ENCODE peak calls at places on chromosomes 5 and 9, in nine cellular contexts. R is transverse colon, E is A549, S is heart left ventricle, O is stomach, J is ovary, Z is spleen, B is K562, G is HCT116. I is an unnamed sample.

GRCh38 chr9:20944507-20944906 is 86.9 kb downstream of the HACD4 start:
- DNase-seq in R (no peak), E (no peak), S (no peak), O (no peak), J (no peak), Z (no peak), B (no peak), G (no peak), I (no peak)

GRCh38 chr9:4793412-4794005 is 765 bp downstream of the RCL1 start:
- DNase-seq in R (no peak), E (no peak), S (no peak), O (no peak), J (no peak), Z (no peak), B (no peak), G (no peak), I (no peak)

GRCh38 chr5:180589771-180590542 is 1.3 kb downstream of the SCGB3A1 start:
- DNase-seq in R (no peak), E (no peak), S (no peak), O (no peak), J (no peak), Z (peak), B (no peak), G (no peak), I (no peak)

GRCh38 chr5:132238169-132238744 is 10.6 kb upstream of the P4HA2 start:
- DNase-seq in R (peak), E (peak), S (peak), O (peak), J (peak), Z (peak), B (peak), G (no peak), I (peak)

GRCh38 chr5:133819977-133820471 is 148.4 kb downstream of the C5orf15 start:
- DNase-seq in R (no peak), E (no peak), S (no peak), O (no peak), J (no peak), Z (no peak), B (no peak), G (no peak), I (no peak)

GRCh38 chr5:178250263-178250662 is 17.7 kb upstream of the PHYKPL start:
- DNase-seq in R (no peak), E (no peak), S (no peak), O (no peak), J (no peak), Z (no peak), B (no peak), G (no peak), I (no peak)

GRCh38 chr5:150320048-150320555 is 17.4 kb upstream of the ARSI start:
- DNase-seq in R (peak), E (peak), S (peak), O (peak), J (peak), Z (no peak), B (no peak), G (no peak), I (peak)

GRCh38 chr9:86945868-86946711 is 1.2 kb downstream of the GAS1 start:
- DNase-seq in R (peak), E (peak), S (peak), O (peak), J (peak), Z (peak), B (no peak), G (no peak), I (peak)

GRCh38 chr5:133930061-133930823 is 38.2 kb downstream of the C5orf15 start:
- DNase-seq in R (peak), E (no peak), S (peak), O (no peak), J (no peak), Z (no peak), B (peak), G (no peak), I (no peak)

GRCh38 chr5:32854473-32854872 is 143.4 kb downstream of the NPR3 start:
- DNase-seq in R (no peak), E (no peak), S (no peak), O (no peak), J (no peak), Z (no peak), B (no peak), G (no peak), I (no peak)

GRCh38 chr9:126123927-126124326 is 202.7 kb upstream of the MVB12B start:
- DNase-seq in R (no peak), E (no peak), S (no peak), O (no peak), J (no peak), Z (no peak), B (no peak), G (no peak), I (no peak)

GRCh38 chr9:105296889-105297288 is 52.4 kb downstream of the SLC44A1 start:
- DNase-seq in R (no peak), E (peak), S (no peak), O (no peak), J (no peak), Z (no peak), B (peak), G (peak), I (no peak)

GRCh38 chr9:68793605-68794343 is 88.7 kb downstream of the PIP5K1B start:
- DNase-seq in R (no peak), E (no peak), S (no peak), O (no peak), J (no peak), Z (no peak), B (no peak), G (no peak), I (no peak)

GRCh38 chr5:112737088-112737471 is 605 bp upstream of the APC start:
- DNase-seq in R (no peak), E (no peak), S (no peak), O (no peak), J (no peak), Z (no peak), B (no peak), G (no peak), I (no peak)

GRCh38 chr9:133118568-133118967 is 2.5 kb downstream of the RALGDS start:
- DNase-seq in R (no peak), E (no peak), S (no peak), O (no peak), J (no peak), Z (no peak), B (no peak), G (no peak), I (no peak)

GRCh38 chr9:134356496-134357470 is 30.5 kb downstream of the RXRA start:
- DNase-seq in R (peak), E (no peak), S (no peak), O (peak), J (no peak), Z (no peak), B (peak), G (no peak), I (no peak)

GRCh38 chr9:33232866-33233265 is 7.1 kb upstream of the SPINK4 start:
- DNase-seq in R (no peak), E (no peak), S (no peak), O (no peak), J (no peak), Z (no peak), B (no peak), G (no peak), I (no peak)

GRCh38 chr5:140336388-140336787 is 10.0 kb downstream of the HBEGF start:
- DNase-seq in R (no peak), E (no peak), S (peak), O (no peak), J (peak), Z (peak), B (no peak), G (no peak), I (peak)

DNA sequence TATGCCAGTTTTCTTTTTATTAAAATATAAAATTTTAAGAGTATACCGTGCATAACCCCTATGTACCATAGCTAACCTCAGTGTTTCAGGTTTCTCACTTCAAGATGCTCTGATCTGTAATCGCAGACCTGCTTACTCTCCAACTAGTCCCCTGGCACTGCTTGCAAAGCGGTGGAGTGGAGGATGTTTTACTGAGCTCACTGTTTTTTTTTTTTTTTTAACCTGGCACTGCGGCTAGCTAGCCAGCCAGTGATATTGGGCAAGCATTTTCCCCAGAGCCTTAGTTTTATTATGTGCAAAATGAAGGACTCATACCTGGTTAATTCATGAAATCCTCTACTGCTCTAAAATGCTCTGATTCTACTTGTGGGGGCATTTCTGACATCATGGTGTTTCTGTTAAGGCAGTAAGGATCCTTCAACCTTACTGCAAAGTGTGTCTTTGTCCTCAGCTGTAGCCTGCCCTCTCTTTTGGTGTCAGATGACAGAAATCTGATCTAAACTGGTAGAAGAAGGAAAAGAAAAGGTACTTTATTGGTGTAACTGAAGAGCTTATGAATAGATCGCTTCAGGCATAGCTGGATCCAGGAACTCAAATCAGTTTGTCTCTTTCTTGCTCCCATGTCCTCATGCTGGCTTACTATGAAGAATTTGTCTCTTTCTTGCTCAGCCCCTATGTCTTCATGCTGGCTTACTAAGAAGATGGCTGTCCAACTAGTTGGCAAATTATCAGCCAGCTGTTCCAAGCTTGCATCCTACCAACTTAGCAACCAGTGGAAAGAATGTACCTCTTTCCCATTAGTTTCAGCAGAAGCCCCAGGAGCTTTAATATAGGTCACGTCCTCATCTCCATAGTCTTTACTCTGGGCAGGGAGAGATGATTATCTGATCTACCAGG is 59.8 kb downstream of the DOCK2 start:
- DNase-seq in R (no peak), E (no peak), S (no peak), O (no peak), J (no peak), Z (no peak), B (no peak), G (no peak), I (no peak)
- TF ChIP-seq POLR2A in R (no peak), E (no peak), S (no peak), O (no peak), J (no peak), Z (no peak), B (no peak), G (no peak), I (no peak)

DNA sequence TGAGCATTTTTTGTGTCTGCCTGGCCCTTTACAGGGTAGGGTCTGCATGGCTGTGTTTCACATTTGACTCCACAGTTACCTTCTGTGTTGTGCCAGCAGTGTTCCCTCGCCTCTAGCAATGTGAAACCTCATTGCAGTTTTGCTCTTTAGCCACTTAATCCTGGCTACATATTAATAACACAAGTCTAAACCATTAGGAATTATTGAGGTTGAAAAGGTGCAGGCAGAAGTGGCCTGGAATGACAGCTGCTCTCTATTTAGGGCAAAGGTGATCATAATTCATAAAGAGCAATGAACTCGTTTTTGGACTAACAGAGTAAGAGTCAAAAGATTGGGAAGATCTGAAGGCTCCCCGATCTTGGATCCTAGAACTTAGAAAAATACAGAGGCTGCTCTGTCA is 176.7 kb upstream of the RAD23B start:
- DNase-seq in R (no peak), E (no peak), S (no peak), O (no peak), J (no peak), Z (no peak), B (no peak), G (no peak), I (no peak)
- TF ChIP-seq POLR2A in R (no peak), E (no peak), S (no peak), O (no peak), J (no peak), Z (no peak), B (no peak), G (no peak), I (no peak)

GRCh38 chr9:72527801-72528195 is 6.4 kb downstream of the TMC1 start:
- DNase-seq in R (no peak), E (no peak), S (no peak), O (no peak), J (no peak), Z (no peak), B (no peak), G (no peak), I (no peak)

GRCh38 chr9:72529531-72529930 is 8.1 kb downstream of the TMC1 start:
- DNase-seq in R (no peak), E (no peak), S (no peak), O (no peak), J (no peak), Z (no peak), B (no peak), G (no peak), I (no peak)

GRCh38 chr9:72526901-72527800 is 5.7 kb downstream of the TMC1 start:
- DNase-seq in R (peak), E (peak), S (peak), O (peak), J (peak), Z (peak), B (peak), G (peak), I (peak)

GRCh38 chr9:72524820-72525539 is 3.6 kb downstream of the TMC1 start:
- DNase-seq in R (peak), E (peak), S (peak), O (peak), J (no peak), Z (no peak), B (no peak), G (peak), I (peak)
- TF ChIP-seq POLR2A in R (no peak), E (no peak), S (no peak), O (no peak), J (no peak), Z (no peak), B (no peak), G (no peak), I (peak)

GRCh38 chr5:40755407-40756365 is at the start of gene TTC33:
- DNase-seq in R (peak), E (peak), S (peak), O (peak), J (peak), Z (peak), B (peak), G (peak), I (peak)
- TF ChIP-seq POLR2A in R (peak), E (no peak), S (no peak), O (no peak), J (peak), Z (no peak), B (peak), G (no peak), I (peak)

GRCh38 chr9:93635186-93636107 is 59.1 kb downstream of the PHF2 start:
- DNase-seq in R (no peak), E (no peak), S (peak), O (no peak), J (peak), Z (peak), B (no peak), G (no peak), I (no peak)

GRCh38 chr9:93636172-93636661 is 59.8 kb downstream of the PHF2 start:
- DNase-seq in R (no peak), E (no peak), S (no peak), O (no peak), J (peak), Z (peak), B (no peak), G (no peak), I (peak)

GRCh38 chr9:93640027-93640426 is 63.6 kb downstream of the PHF2 start:
- DNase-seq in R (no peak), E (no peak), S (no peak), O (no peak), J (no peak), Z (no peak), B (no peak), G (no peak), I (no peak)

GRCh38 chr9:93636667-93637066 is 60.3 kb downstream of the PHF2 start:
- DNase-seq in R (peak), E (no peak), S (no peak), O (no peak), J (peak), Z (no peak), B (no peak), G (no peak), I (no peak)

DNA sequence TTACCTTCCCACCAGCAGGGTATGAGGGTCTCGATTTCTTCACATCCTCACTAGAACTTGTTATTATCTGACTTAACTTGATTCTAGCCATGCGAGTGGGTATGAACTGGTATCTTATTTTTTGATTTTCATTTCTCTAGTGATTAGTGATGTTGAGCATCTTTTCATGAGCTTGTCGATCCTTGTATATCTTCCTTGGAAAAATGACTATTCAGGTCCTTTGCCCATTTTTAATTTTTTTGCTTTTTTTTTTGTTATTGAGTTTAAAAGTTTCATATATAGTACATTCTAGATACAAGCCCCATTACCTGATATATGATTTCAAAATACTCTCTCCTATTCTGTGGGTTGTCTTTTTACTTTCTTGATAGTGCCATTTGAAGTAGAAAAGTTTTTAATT is 61.5 kb downstream of the PHF2 start:
- DNase-seq in R (no peak), E (no peak), S (no peak), O (no peak), J (no peak), Z (no peak), B (no peak), G (no peak), I (no peak)
- TF ChIP-seq POLR2A in R (no peak), E (no peak), S (no peak), O (no peak), J (no peak), Z (no peak), B (no peak), G (no peak), I (no peak)